ENCODE peak calls at places on chromosomes 6 and 20, in four cellular contexts. One of them, this sample, is unnamed.

GRCh38 chr6:42452171-42453026 is 673 bp upstream of the TRERF1 start:
- DNase-seq in HCT116: peak; percentile 60
- DNase-seq in HepG2: no peak
- DNase-seq in neural progenitor cell: peak; percentile 93
- DNase-seq in this sample: peak; percentile 71

GRCh38 chr6:7138921-7139358 is 31.2 kb downstream of the RREB1 start:
- DNase-seq in neural progenitor cell: peak; percentile 43
- DNase-seq in HepG2: peak; percentile 98
- DNase-seq in HCT116: peak; percentile 37
- DNase-seq in this sample: no peak

GRCh38 chr6:12882761-12883290 is 166.3 kb downstream of the PHACTR1 start:
- DNase-seq in HepG2: no peak
- DNase-seq in neural progenitor cell: no peak
- DNase-seq in HCT116: no peak
- DNase-seq in this sample: no peak

GRCh38 chr6:46219661-46220060 is 48.9 kb upstream of the ENPP5 start:
- DNase-seq in neural progenitor cell: no peak
- DNase-seq in HepG2: no peak
- DNase-seq in HCT116: no peak
- DNase-seq in this sample: no peak

GRCh38 chr6:72552938-72553337 is 68.9 kb upstream of the KCNQ5 start:
- DNase-seq in neural progenitor cell: no peak
- DNase-seq in HepG2: no peak
- DNase-seq in HCT116: no peak
- DNase-seq in this sample: no peak

GRCh38 chr20:34927736-34928135 is 27.9 kb downstream of the GSS start:
- DNase-seq in HCT116: no peak
- DNase-seq in HepG2: no peak
- DNase-seq in neural progenitor cell: no peak
- DNase-seq in this sample: no peak

GRCh38 chr20:44211177-44212039 is 837 bp upstream of the OSER1 start:
- DNase-seq in HepG2: no peak
- DNase-seq in HCT116: no peak
- DNase-seq in neural progenitor cell: peak; percentile 26
- DNase-seq in this sample: peak; percentile 38

GRCh38 chr6:95230071-95230740 is 347.1 kb upstream of the MANEA start:
- DNase-seq in HCT116: no peak
- DNase-seq in HepG2: no peak
- DNase-seq in neural progenitor cell: no peak
- DNase-seq in this sample: no peak

GRCh38 chr6:18072841-18073240 is 49.6 kb downstream of the NHLRC1 start:
- DNase-seq in neural progenitor cell: no peak
- DNase-seq in HepG2: no peak
- DNase-seq in HCT116: no peak
- DNase-seq in this sample: no peak

GRCh38 chr6:134850906-134851305 is 99.0 kb downstream of the ALDH8A1 start:
- DNase-seq in neural progenitor cell: no peak
- DNase-seq in HCT116: no peak
- DNase-seq in HepG2: no peak
- DNase-seq in this sample: no peak

GRCh38 chr6:143063631-143064030 is 2.9 kb downstream of the AIG1 start:
- DNase-seq in neural progenitor cell: no peak
- DNase-seq in HCT116: no peak
- DNase-seq in HepG2: no peak
- DNase-seq in this sample: no peak

GRCh38 chr6:63094947-63095346 is 116.3 kb upstream of the FKBP1C start:
- DNase-seq in HepG2: no peak
- DNase-seq in neural progenitor cell: no peak
- DNase-seq in HCT116: no peak
- DNase-seq in this sample: no peak

GRCh38 chr6:5361371-5361770 is 100.1 kb downstream of the FARS2 start:
- DNase-seq in neural progenitor cell: no peak
- DNase-seq in HCT116: no peak
- DNase-seq in HepG2: no peak
- DNase-seq in this sample: no peak

GRCh38 chr6:138588805-138589434 is 89.6 kb upstream of the NHSL1 start:
- DNase-seq in neural progenitor cell: peak; percentile 74
- DNase-seq in HCT116: peak; percentile 67
- DNase-seq in HepG2: peak; percentile 80
- DNase-seq in this sample: peak; percentile 62

GRCh38 chr6:41039060-41039998 is at the start of gene UNC5CL:
- DNase-seq in HepG2: peak; percentile 45
- DNase-seq in HCT116: peak; percentile 27
- DNase-seq in neural progenitor cell: peak; percentile 63
- DNase-seq in this sample: peak; percentile 38

GRCh38 chr6:32110632-32111031 is 1.5 kb upstream of the TNXB start:
- DNase-seq in HCT116: no peak
- DNase-seq in HepG2: no peak
- DNase-seq in neural progenitor cell: no peak
- DNase-seq in this sample: no peak

GRCh38 chr6:157812425-157813171 is 10.4 kb upstream of the SNX9 start:
- DNase-seq in HepG2: no peak
- DNase-seq in neural progenitor cell: no peak
- DNase-seq in HCT116: no peak
- DNase-seq in this sample: no peak

GRCh38 chr6:50823130-50823920 is 4.7 kb downstream of the TFAP2B start:
- DNase-seq in HCT116: no peak
- DNase-seq in neural progenitor cell: no peak
- DNase-seq in HepG2: no peak
- DNase-seq in this sample: no peak

GRCh38 chr6:50826803-50827202 is 8.1 kb downstream of the TFAP2B start:
- DNase-seq in neural progenitor cell: peak; percentile 77
- DNase-seq in HepG2: no peak
- DNase-seq in HCT116: no peak
- DNase-seq in this sample: no peak

GRCh38 chr6:50824505-50824904 is 5.8 kb downstream of the TFAP2B start:
- DNase-seq in HepG2: no peak
- DNase-seq in HCT116: no peak
- DNase-seq in neural progenitor cell: no peak
- DNase-seq in this sample: no peak

GRCh38 chr6:50826037-50826761 is 7.5 kb downstream of the TFAP2B start:
- DNase-seq in HCT116: no peak
- DNase-seq in neural progenitor cell: no peak
- DNase-seq in HepG2: no peak
- DNase-seq in this sample: no peak

DNA sequence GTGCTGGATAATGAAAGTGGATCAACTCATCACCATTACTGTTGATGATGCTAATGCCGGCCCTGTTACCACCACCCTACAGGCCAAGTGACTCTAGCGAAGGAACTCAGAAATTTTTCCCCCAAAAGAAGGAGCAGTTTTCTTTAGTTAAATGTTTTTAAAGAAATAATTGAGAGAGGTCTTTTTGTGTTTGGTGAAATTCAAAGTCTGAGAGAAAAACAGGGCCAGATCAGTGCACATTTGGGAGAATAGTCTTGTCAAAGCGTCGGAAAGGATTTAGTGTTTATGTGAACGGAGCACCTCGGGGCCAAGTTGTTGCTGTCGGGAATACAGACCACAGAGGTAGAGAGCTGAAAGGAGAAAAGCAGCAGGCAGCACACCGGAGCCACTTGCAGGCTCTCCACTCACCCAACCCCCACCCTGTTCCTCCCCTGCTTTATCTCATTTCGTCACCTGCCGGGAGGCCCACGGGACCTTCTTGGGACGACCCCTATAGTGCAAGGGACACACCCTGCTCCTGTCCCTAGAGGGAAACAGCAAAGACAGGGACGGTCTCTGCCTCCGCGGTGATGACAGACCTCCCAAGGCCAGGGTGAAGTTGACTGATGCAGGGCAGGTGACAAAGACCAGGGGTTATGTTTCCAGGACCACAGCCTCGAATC is 6.8 kb downstream of the TFAP2B start:
- DNase-seq in neural progenitor cell: no peak
- DNase-seq in HCT116: no peak
- DNase-seq in HepG2: no peak
- DNase-seq in this sample: no peak
- TF ChIP-seq EZH2 in neural progenitor cell: peak; percentile 65
- TF ChIP-seq EZH2 in HCT116: no peak
- TF ChIP-seq EZH2 in HepG2: no peak
- TF ChIP-seq EZH2 in this sample: no peak

GRCh38 chr6:43575772-43576551 is at the start of the genes POLH and XPO5:
- DNase-seq in HCT116: peak; percentile 81
- DNase-seq in neural progenitor cell: peak; percentile 98
- DNase-seq in HepG2: peak; percentile 92
- DNase-seq in this sample: peak; percentile 95
- TF ChIP-seq CTCF in HCT116: peak; percentile 18
- TF ChIP-seq CTCF in neural progenitor cell: no peak
- TF ChIP-seq CTCF in HepG2: peak; percentile 38
- TF ChIP-seq CTCF in this sample: peak; percentile 28

DNA sequence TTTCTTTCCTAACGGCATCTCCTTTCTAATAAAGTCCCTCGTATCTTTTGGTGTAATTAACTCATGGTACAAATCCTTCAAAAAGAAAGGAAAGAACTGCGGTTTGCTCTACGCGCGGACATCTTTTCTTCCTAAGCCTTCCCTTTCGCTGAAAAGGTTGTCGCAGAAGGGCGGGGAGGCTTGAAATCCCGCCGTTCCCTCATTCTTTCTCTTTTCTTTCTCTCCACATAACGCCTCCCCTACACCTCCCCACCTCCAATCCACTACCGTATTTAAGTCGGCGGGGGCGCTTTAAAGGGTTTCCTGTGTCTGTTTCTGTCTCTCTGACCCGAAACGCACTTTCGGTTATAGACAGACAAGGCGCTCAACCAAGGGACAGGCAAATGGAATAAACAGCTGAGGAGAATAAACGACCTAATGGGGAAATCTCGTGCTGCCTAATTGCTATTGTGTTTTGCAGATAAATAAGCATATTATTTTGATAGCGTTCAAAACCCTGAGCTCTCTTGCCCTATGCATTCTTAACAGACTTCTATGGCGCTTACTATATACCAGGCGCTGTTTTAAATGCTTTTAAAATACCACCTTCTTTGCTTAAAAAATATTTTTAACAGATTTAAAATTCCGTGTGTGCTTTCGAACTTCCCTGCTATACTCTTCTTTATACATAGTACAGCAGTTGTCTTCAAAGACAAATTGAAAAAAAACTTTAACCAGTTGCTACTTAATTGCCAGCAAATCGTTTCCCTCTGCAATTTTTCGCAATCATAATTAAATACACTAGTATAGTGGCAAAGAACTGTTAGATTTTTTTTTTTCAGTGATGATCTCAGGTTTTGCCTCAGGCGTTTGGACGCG is 2.5 kb upstream of the HEY2 start:
- DNase-seq in HCT116: no peak
- DNase-seq in neural progenitor cell: peak; percentile 93
- DNase-seq in HepG2: peak; percentile 59
- DNase-seq in this sample: peak; percentile 94
- TF ChIP-seq EZH2 in HCT116: no peak
- TF ChIP-seq EZH2 in neural progenitor cell: no peak
- TF ChIP-seq EZH2 in HepG2: peak; percentile 93
- TF ChIP-seq EZH2 in this sample: no peak

GRCh38 chr6:129981598-129981997 is 36.8 kb upstream of the L3MBTL3 start:
- DNase-seq in HCT116: peak; percentile 12
- DNase-seq in neural progenitor cell: no peak
- DNase-seq in HepG2: no peak
- DNase-seq in this sample: peak; percentile 23
- TF ChIP-seq CTCF in HCT116: peak; percentile 49
- TF ChIP-seq CTCF in neural progenitor cell: peak; percentile 13
- TF ChIP-seq CTCF in HepG2: no peak
- TF ChIP-seq CTCF in this sample: peak; percentile 31

DNA sequence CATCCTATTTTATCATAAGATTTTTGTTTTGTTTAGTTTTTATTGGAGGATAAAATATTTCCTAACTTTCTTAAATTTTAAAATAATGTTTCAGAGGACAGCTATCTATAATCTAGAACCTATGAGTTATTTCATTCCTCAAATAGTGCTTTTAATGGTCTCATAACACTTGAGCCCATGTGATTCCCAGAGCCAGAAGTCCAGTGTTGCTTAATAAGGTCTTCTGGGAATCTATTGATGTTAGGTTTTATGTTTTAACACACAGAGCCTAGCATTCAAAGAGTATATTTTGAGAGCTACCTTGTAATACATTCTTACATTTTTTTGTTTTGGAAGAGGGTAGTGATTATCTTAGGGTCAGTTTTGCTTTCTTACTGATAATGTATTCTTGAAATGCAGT is 200.2 kb downstream of the CENPW start:
- DNase-seq in neural progenitor cell: no peak
- DNase-seq in HepG2: no peak
- DNase-seq in HCT116: no peak
- DNase-seq in this sample: no peak
- TF ChIP-seq EZH2 in neural progenitor cell: no peak
- TF ChIP-seq EZH2 in HepG2: no peak
- TF ChIP-seq EZH2 in HCT116: no peak
- TF ChIP-seq EZH2 in this sample: no peak

GRCh38 chr6:93417421-93417996 is 1.9 kb downstream of the EPHA7 start:
- DNase-seq in HepG2: no peak
- DNase-seq in HCT116: no peak
- DNase-seq in neural progenitor cell: no peak
- DNase-seq in this sample: peak; percentile 7
- TF ChIP-seq CTCF in HepG2: no peak
- TF ChIP-seq CTCF in HCT116: no peak
- TF ChIP-seq CTCF in neural progenitor cell: peak; percentile 42
- TF ChIP-seq CTCF in this sample: peak; percentile 13

GRCh38 chr6:34465551-34466241 is at the start of gene PACSIN1:
- DNase-seq in HepG2: no peak
- DNase-seq in neural progenitor cell: peak; percentile 86
- DNase-seq in HCT116: no peak
- DNase-seq in this sample: peak; percentile 63
- TF ChIP-seq EZH2 in HepG2: no peak
- TF ChIP-seq EZH2 in neural progenitor cell: peak; percentile 37
- TF ChIP-seq EZH2 in HCT116: no peak
- TF ChIP-seq EZH2 in this sample: no peak

GRCh38 chr20:32639284-32639683 is 34.5 kb downstream of the C20orf203 start:
- DNase-seq in neural progenitor cell: no peak
- DNase-seq in HCT116: no peak
- DNase-seq in HepG2: no peak
- DNase-seq in this sample: no peak
- TF ChIP-seq CTCF in neural progenitor cell: no peak
- TF ChIP-seq CTCF in HCT116: no peak
- TF ChIP-seq CTCF in HepG2: no peak
- TF ChIP-seq CTCF in this sample: no peak

GRCh38 chr20:63829943-63830820 is 882 bp downstream of the ZBTB46 start:
- DNase-seq in neural progenitor cell: peak; percentile 74
- DNase-seq in HepG2: no peak
- DNase-seq in HCT116: no peak
- DNase-seq in this sample: no peak
- TF ChIP-seq EZH2 in neural progenitor cell: peak; percentile 58
- TF ChIP-seq EZH2 in HepG2: no peak
- TF ChIP-seq EZH2 in HCT116: no peak
- TF ChIP-seq EZH2 in this sample: no peak

This sample was measured in MM.1S.